ENCODE peak calls at places on chromosomes 16 and 17, in six cellular contexts. G is GM20000, C is cardiac muscle cell, I is A549, O is GM23338, L is dorsolateral prefrontal cortex. W is an unnamed sample.

GRCh38 chr17:7192271-7192937 is 13.2 kb upstream of the ASGR1 start:
- DNase-seq in O (no peak), G (no peak), L (peak; percentile 11), I (no peak), C (no peak), W (no peak)

GRCh38 chr17:45782889-45783592 is 1.1 kb upstream of the CRHR1 start:
- DNase-seq in G (peak; percentile 50), O (peak; percentile 80), C (peak; percentile 25), L (peak; percentile 78), I (peak; percentile 58), W (peak; percentile 73)

GRCh38 chr16:77918792-77919707 is 103.3 kb upstream of the CLEC3A start:
- DNase-seq in G (no peak), I (peak; percentile 4), O (no peak), L (no peak), C (no peak), W (no peak)

GRCh38 chr17:77428901-77429734 is 288.3 kb downstream of the SEC14L1 start:
- DNase-seq in L (no peak), I (no peak), C (no peak), G (no peak), O (no peak), W (no peak)

GRCh38 chr17:82048571-82048971 is 3.0 kb downstream of the RFNG start:
- DNase-seq in C (no peak), L (no peak), I (no peak), G (no peak), O (no peak), W (no peak)

GRCh38 chr16:48720266-48720665 is 110.3 kb upstream of the N4BP1 start:
- DNase-seq in L (no peak), G (peak; percentile 10), I (peak; percentile 4), C (no peak), O (peak; percentile 84), W (peak; percentile 34)

GRCh38 chr17:12122091-12122490 is 101.4 kb downstream of the MAP2K4 start:
- DNase-seq in C (no peak), L (no peak), I (no peak), G (no peak), O (peak; percentile 5), W (no peak)

GRCh38 chr17:45414997-45415881 is 17.4 kb downstream of the ARHGAP27 start:
- DNase-seq in G (no peak), O (no peak), I (no peak), C (no peak), L (no peak), W (no peak)

GRCh38 chr17:38926290-38927070 is 1.1 kb downstream of the LASP1NB start:
- DNase-seq in L (no peak), C (peak; percentile 46), I (no peak), G (peak; percentile 64), O (no peak), W (no peak)

GRCh38 chr16:72986011-72986410 is 61.9 kb downstream of the ZFHX3 start:
- DNase-seq in I (no peak), L (no peak), C (peak; percentile 56), O (no peak), G (no peak), W (no peak)

GRCh38 chr16:65667013-65667578 is 545.2 kb upstream of the CDH11 start:
- DNase-seq in I (no peak), L (no peak), G (no peak), C (peak; percentile 67), O (peak; percentile 30), W (no peak)

GRCh38 chr17:73969956-73970355 is 233.5 kb upstream of the RPL38 start:
- DNase-seq in C (peak; percentile 41), I (no peak), O (no peak), G (no peak), L (no peak), W (no peak)

GRCh38 chr17:74748279-74748528 is 224 bp upstream of the NHERF1 start:
- DNase-seq in I (no peak), L (no peak), G (no peak), C (no peak), O (no peak), W (no peak)

GRCh38 chr16:23949630-23950290 is 114.0 kb downstream of the PRKCB start:
- DNase-seq in G (peak; percentile 32), O (no peak), L (no peak), C (no peak), I (no peak), W (no peak)

GRCh38 chr17:67245694-67246397 is 850 bp upstream of the HELZ start:
- DNase-seq in O (peak; percentile 94), L (peak; percentile 57), C (no peak), I (peak; percentile 17), G (peak; percentile 58), W (peak; percentile 38)

DNA sequence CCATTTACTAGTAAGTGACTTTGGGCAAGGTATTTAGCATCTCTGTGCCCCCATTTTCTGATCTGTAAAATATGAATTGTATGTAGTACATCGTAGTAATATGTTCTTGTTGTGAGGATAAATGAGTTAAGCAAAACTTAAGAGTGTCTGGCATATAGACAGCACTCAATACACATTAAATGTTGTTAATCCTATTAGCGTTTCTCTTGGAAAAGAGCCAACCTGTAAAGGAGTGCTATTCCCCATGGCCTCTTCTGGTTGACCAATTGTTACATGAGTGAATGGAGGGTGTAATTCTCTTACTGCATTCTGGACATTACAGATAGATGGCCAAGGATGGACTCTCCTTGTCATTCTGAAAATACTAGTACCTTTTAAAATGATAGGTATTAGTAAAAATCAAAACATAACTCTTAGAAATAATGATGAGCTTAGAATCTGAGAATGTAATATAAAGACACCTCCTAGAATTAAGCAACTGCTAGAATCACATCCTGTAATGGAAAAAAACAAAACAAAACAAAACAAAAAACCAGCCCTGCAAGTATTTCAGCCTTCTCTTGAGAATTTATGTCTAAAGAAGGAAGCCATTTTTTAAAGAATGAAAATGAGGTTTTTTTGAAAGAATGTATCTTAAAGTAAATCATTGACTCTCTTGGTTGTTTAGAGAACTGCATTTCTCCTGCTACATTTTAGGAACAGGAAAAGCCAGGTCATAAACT is 30.5 kb downstream of the IQCK start:
- DNase-seq in C (no peak), G (no peak), O (no peak), I (no peak), L (no peak), W (no peak)
- TF ChIP-seq CTCF in C (no peak), G (no peak), O (no peak), I (no peak), L (no peak), W (no peak)

DNA sequence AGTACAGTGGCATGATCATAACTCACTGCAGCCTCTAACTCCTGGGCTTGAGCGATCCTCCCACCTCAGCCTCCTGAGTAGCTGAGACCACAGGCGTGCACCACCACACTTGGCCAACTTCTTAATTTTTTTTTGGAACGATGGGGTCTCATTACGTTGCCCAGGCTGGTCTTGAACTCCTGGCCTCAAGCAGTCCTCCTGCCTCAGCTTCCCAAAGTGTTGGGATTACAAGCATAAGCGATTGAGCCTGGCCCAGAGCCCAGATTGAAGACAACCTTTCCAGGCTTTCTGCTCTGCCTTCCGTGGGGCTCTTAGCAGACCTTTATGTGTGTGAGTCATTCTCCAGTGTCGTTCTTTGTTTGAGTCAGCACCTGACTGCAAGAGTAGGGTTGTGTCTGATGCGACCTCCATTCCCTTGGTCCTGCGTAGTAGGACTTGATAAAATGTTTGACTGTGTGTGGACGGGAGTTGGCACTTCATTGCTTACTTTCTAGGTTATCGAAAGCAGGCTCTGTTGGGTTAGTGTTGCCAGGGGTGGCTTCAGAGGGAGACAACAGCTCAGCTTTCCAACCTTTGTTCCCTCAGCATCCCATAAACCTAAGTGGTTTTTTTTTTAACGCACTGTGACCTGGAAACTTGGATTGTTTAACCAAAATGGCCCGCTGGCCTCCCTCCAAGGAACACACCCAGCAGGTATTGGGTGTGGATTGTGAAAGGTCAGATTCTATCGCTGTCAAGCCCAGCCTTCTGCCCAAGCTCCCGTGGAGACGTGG is 26.4 kb downstream of the EEF2K start:
- DNase-seq in G (no peak), O (no peak), C (no peak), I (peak; percentile 95), L (no peak), W (no peak)
- TF ChIP-seq CTCF in G (no peak), O (no peak), C (no peak), I (no peak), L (no peak), W (no peak)

DNA sequence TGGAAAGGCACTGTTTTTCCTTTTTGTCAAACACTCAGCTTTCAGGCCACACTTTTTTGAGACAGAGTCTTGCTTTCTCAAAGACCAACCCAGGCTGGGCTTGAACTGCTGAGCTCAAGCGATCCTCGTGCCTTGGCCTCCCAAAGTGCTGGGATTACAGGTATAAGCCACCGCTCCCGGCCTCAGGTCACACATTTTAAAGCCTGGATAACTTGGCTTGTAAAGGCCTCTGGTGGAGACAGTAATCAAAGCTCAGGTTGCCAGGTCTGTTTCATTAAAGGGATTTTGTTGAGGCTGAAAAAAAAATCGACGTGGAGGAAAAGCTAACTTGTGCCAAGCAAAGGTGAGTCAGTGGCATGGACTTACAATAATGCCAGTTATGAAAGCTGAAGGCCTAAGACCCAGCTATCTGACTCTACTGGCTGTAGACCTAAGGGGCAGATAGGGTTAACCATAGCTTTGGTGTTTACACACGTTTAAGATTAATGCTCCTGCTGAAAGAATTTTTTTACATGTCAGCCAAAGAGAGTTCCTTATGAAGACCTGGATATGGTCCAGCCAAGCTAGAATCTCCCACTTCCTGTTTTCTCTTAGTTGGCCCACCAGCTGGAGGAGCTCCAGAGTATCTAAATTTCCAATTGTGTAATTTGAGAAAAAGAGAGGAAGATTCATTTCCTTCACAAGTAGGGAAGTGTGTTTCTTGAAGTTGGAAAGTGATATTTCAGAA is 910 bp downstream of the NBR1 start:
- DNase-seq in I (peak; percentile 84), G (no peak), L (no peak), O (peak; percentile 34), C (peak; percentile 96), W (no peak)
- TF ChIP-seq CTCF in I (peak; percentile 45), G (no peak), L (no peak), O (peak; percentile 29), C (peak; percentile 38), W (no peak)

GRCh38 chr17:29180788-29181160 is 576 bp upstream of the MYO18A start:
- DNase-seq in G (no peak), L (no peak), O (no peak), I (no peak), C (no peak), W (no peak)

GRCh38 chr17:29181226-29181625 is 1.0 kb upstream of the MYO18A start:
- DNase-seq in O (no peak), I (no peak), G (no peak), C (no peak), L (no peak), W (no peak)

GRCh38 chr17:29179232-29180036 is 764 bp downstream of the MYO18A start:
- DNase-seq in L (no peak), G (peak; percentile 40), I (peak; percentile 84), O (peak; percentile 94), C (no peak), W (peak; percentile 25)

GRCh38 chr17:29178750-29179231 is 1.4 kb downstream of the MYO18A start:
- DNase-seq in L (no peak), O (peak; percentile 51), C (no peak), I (peak; percentile 29), G (peak; percentile 43), W (no peak)

DNA sequence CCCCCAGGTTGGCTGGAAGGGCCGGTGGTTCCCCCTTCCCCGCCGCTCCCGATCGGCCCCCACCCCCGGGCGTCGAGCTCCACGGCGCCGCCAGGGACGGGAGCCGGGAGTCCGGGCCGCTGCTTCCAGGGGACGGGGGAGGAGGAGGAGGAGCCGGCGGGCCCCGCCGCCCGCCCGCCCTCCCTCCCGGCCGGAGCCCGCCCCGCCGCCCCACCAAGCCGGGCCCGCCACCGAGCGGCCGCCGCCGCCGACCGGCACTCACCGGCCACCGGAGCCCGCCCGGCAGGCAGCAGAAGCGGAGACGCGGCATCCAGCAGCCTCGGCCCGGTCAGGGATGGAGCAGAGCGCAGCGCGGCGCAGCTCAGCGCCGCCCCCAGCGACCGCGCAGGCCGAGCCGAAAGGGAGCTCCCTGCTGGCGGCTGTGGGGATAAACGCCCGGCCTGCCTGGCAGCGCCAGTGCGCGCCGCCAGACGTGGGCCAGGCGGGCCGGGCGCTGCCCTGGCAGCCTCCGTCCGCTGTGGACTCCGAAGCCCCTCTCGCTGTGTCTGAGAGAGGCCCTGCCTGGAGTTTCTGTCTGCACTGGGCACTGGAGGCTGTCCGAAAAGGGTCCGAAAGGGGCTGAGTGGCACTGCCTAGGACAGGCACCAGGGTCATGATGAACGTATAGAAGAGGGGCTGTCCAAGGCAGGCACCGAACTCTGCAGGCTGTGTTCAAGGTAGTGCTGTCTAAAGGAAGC is at the start of gene MYO18A:
- DNase-seq in C (peak; percentile 83), O (peak; percentile 90), I (peak; percentile 82), L (peak; percentile 89), G (peak; percentile 97), W (peak; percentile 80)
- TF ChIP-seq CTCF in C (peak; percentile 76), O (peak; percentile 82), I (peak; percentile 95), L (peak; percentile 69), G (peak; percentile 93), W (peak; percentile 77)